ENCODE peak calls at places on chromosomes 5 and 9, in seven cellular contexts. S is GM06990; I is neural crest cell; P is pancreas; T is CD8-positive, alpha-beta T cell; J is heart right ventricle; L is foreskin fibroblast. O is an unnamed sample.

GRCh38 chr5:142690641-142691040 is 4.8 kb upstream of the FGF1 start:
- DNase-seq in S (no peak), I (no peak), P (no peak), T (no peak), J (no peak), L (no peak), O (no peak)

GRCh38 chr5:159928122-159928960 is 12.1 kb downstream of the ADRA1B start:
- DNase-seq in S (no peak), I (no peak), P (no peak), T (no peak), J (peak), L (peak), O (no peak)

GRCh38 chr5:155455791-155456514 is 442.4 kb downstream of the KIF4B start:
- DNase-seq in S (no peak), I (no peak), P (no peak), T (no peak), J (no peak), L (no peak), O (no peak)

GRCh38 chr5:77218263-77218662 is 7.8 kb downstream of the PDE8B start:
- DNase-seq in S (no peak), I (no peak), P (no peak), T (no peak), J (no peak), L (no peak), O (no peak)

GRCh38 chr5:61768692-61769281 is 436.7 kb downstream of the ZSWIM6 start:
- DNase-seq in S (peak), I (no peak), P (no peak), T (no peak), J (no peak), L (no peak), O (peak)

GRCh38 chr9:10704720-10705119 is 91.9 kb upstream of the PTPRD start:
- DNase-seq in S (no peak), I (no peak), P (no peak), T (no peak), J (no peak), L (no peak), O (no peak)

GRCh38 chr5:74517700-74518099 is 122.8 kb downstream of the ENC1 start:
- DNase-seq in S (no peak), I (no peak), P (no peak), T (no peak), J (peak), L (peak), O (no peak)

GRCh38 chr9:34607331-34607730 is 4.6 kb downstream of the RPP25L start:
- DNase-seq in S (no peak), I (no peak), P (no peak), T (no peak), J (no peak), L (no peak), O (no peak)

GRCh38 chr5:110269478-110270142 is 456.9 kb downstream of the TMEM232 start:
- DNase-seq in S (no peak), I (no peak), P (no peak), T (no peak), J (no peak), L (no peak), O (no peak)

GRCh38 chr5:64767959-64768357 is 533 bp downstream of the SREK1IP1 start:
- DNase-seq in S (no peak), I (peak), P (peak), T (peak), J (no peak), L (no peak), O (no peak)

GRCh38 chr9:115456515-115456914 is 338.6 kb upstream of the TNC start:
- DNase-seq in S (no peak), I (no peak), P (no peak), T (no peak), J (no peak), L (no peak), O (no peak)

GRCh38 chr5:167730121-167730520 is 561.3 kb upstream of the WWC1 start:
- DNase-seq in S (no peak), I (no peak), P (no peak), T (no peak), J (no peak), L (peak), O (no peak)

GRCh38 chr5:149500922-149501582 is 50.2 kb downstream of the CSNK1A1 start:
- DNase-seq in S (no peak), I (no peak), P (no peak), T (no peak), J (no peak), L (peak), O (no peak)

GRCh38 chr5:66515209-66515608 is 81.0 kb upstream of the MAST4 start:
- DNase-seq in S (no peak), I (no peak), P (no peak), T (no peak), J (no peak), L (no peak), O (no peak)

GRCh38 chr9:21761309-21761901 is 41.0 kb upstream of the MTAP start:
- DNase-seq in S (peak), I (no peak), P (no peak), T (no peak), J (no peak), L (no peak), O (peak)

GRCh38 chr9:74803366-74804017 is 84.2 kb downstream of the TRPM6 start:
- DNase-seq in S (no peak), I (no peak), P (no peak), T (no peak), J (no peak), L (no peak), O (no peak)

GRCh38 chr9:133484671-133485437 is 6.0 kb upstream of the SLC2A6 start:
- DNase-seq in S (no peak), I (no peak), P (no peak), T (no peak), J (no peak), L (no peak), O (no peak)

GRCh38 chr9:32839013-32839442 is 55.7 kb downstream of the TMEM215 start:
- DNase-seq in S (no peak), I (no peak), P (no peak), T (no peak), J (no peak), L (no peak), O (no peak)

GRCh38 chr9:81266086-81266485 is 423.3 kb downstream of the TLE1 start:
- DNase-seq in S (no peak), I (no peak), P (no peak), T (no peak), J (no peak), L (no peak), O (no peak)

GRCh38 chr5:93594591-93595419 is 11.8 kb downstream of the NR2F1 start:
- DNase-seq in S (no peak), I (peak), P (no peak), T (no peak), J (no peak), L (no peak), O (no peak)

GRCh38 chr5:111830333-111830732 is 73.3 kb upstream of the NREP start:
- DNase-seq in S (no peak), I (no peak), P (no peak), T (no peak), J (no peak), L (peak), O (no peak)

GRCh38 chr5:111829701-111830100 is 72.7 kb upstream of the NREP start:
- DNase-seq in S (no peak), I (no peak), P (no peak), T (no peak), J (no peak), L (peak), O (no peak)

GRCh38 chr5:111840275-111840674 is 83.3 kb upstream of the NREP start:
- DNase-seq in S (no peak), I (no peak), P (no peak), T (no peak), J (no peak), L (no peak), O (no peak)

DNA sequence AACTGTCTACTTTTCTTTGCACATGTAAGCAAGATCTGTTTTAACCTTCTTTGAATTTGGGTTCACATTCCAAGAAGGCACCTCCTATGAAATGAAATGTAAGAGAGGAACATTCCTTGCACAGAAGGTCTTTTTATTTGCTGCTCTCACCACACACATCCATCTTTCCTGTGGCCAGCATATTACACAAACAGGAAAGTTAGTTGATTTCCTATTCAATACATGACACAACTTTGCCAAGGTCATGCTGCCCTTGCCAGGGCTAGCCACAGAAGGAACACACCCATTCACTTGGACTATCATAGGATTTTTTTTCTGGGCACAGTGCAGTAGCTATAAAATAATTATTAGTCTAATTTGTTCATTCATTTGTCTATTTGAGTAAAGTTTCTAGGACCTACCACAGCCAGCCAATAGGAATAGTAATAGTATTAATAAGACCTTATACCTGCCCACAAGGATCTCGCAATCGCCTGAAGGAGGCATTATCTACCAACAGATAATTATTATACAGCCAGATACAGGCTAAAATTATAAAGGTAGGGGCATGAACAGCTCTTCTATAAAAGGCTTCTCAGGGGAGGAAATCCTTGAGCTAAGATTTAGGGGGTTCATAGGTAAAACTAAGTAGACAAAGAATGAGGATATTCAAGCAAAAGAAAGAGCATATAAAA is 78.1 kb upstream of the NREP start:
- DNase-seq in S (no peak), I (no peak), P (no peak), T (no peak), J (no peak), L (peak), O (no peak)
- TF ChIP-seq CTCF in S (no peak), I (no peak), P (no peak), T (no peak), J (peak), L (no peak), O (peak)

GRCh38 chr9:113590389-113590788 is 126.9 kb downstream of the RGS3 start:
- DNase-seq in S (no peak), I (no peak), P (no peak), T (no peak), J (no peak), L (no peak), O (no peak)

GRCh38 chr9:113591899-113592625 is 128.5 kb downstream of the RGS3 start:
- DNase-seq in S (no peak), I (no peak), P (no peak), T (no peak), J (no peak), L (no peak), O (no peak)

GRCh38 chr9:113592806-113593575 is 129.5 kb downstream of the RGS3 start:
- DNase-seq in S (no peak), I (no peak), P (no peak), T (no peak), J (no peak), L (no peak), O (no peak)

GRCh38 chr9:113589890-113590289 is 126.4 kb downstream of the RGS3 start:
- DNase-seq in S (no peak), I (no peak), P (no peak), T (no peak), J (no peak), L (peak), O (no peak)

DNA sequence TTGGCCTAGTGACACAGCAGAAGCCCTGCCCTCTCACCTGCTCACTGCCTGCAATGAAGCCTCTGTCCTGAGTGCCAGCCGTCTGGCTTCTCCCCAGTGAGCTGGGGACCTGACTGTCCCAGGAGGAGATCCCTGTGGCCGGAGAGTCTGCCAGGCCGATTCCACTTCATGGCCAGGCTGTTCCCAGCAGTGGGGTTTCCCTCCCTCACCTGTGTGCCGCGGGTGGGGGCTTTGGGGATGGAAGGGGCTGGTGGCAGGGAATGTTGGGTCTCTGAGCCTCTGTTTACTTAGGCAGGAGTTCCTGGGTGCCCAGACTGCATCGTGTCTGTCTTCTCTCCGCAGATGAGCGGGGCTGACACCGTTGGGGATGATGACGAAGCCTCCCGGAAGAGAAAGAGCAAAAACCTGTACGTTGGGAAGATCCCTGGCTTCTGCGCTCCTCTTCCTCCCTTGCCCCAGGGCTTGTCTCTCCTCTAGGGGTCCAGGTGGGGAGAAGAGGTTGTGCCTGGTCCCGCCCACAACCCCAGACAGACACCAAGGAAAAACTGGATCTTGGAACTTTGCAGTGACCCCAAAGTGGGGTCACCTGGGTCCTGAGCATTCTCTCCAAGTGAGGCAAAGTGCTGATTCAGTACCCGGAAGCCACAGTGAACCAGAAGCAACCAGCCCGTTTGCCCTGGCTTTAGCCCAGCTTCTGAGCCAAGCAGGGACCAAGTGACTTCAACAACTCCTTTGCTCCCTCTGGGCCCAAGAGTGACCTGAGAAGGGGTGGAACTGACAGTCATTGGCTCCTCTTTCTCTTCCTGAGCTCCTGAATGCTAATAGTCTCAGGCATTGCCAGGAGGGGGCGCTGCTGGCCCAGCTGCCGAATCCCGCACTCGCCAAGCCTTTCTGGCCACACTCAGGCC is 127.7 kb downstream of the RGS3 start:
- DNase-seq in S (peak), I (peak), P (peak), T (peak), J (peak), L (peak), O (peak)
- TF ChIP-seq CTCF in S (peak), I (peak), P (peak), T (peak), J (peak), L (peak), O (peak)

DNA sequence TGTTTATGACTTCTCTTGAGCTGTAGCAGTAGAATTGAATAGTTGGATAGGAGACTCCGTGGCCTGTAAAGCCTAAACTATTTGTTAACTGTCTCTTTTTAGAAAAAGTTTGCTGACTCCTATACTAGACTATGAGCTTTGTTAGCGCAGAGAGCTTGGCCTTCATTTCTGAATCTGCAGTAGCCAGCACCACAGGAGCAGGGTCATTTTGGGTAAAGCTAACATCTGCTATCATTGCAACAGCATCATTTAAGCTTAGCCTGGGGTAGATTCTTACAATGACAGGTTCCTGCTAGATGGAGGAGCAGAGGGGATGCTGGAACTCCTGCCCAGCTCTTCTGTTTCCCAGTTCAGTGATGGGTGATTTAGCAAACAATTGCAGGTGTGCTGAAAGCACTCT is 133.7 kb upstream of the ASTN2 start:
- DNase-seq in S (no peak), I (no peak), P (no peak), T (no peak), J (no peak), L (no peak), O (no peak)
- TF ChIP-seq CTCF in S (no peak), I (no peak), P (no peak), T (no peak), J (no peak), L (no peak), O (no peak)

GRCh38 chr9:87834357-87834756 is 48.3 kb upstream of the SPATA31E1 start:
- DNase-seq in S (no peak), I (no peak), P (no peak), T (no peak), J (no peak), L (no peak), O (no peak)
- TF ChIP-seq CTCF in S (peak), I (peak), P (no peak), T (no peak), J (no peak), L (no peak), O (no peak)

GRCh38 chr9:4333231-4333740 is 33.4 kb upstream of the GLIS3 start:
- DNase-seq in S (no peak), I (no peak), P (no peak), T (no peak), J (no peak), L (no peak), O (no peak)

GRCh38 chr9:4328723-4329122 is 28.9 kb upstream of the GLIS3 start:
- DNase-seq in S (no peak), I (no peak), P (no peak), T (no peak), J (no peak), L (no peak), O (no peak)

GRCh38 chr9:4324513-4324912 is 24.6 kb upstream of the GLIS3 start:
- DNase-seq in S (no peak), I (no peak), P (no peak), T (no peak), J (no peak), L (peak), O (no peak)

GRCh38 chr9:4325113-4325512 is 25.2 kb upstream of the GLIS3 start:
- DNase-seq in S (no peak), I (no peak), P (no peak), T (no peak), J (no peak), L (no peak), O (no peak)

GRCh38 chr9:4327504-4328191 is 27.8 kb upstream of the GLIS3 start:
- DNase-seq in S (no peak), I (no peak), P (no peak), T (no peak), J (no peak), L (peak), O (no peak)
- TF ChIP-seq CTCF in S (peak), I (no peak), P (no peak), T (no peak), J (no peak), L (no peak), O (no peak)

DNA sequence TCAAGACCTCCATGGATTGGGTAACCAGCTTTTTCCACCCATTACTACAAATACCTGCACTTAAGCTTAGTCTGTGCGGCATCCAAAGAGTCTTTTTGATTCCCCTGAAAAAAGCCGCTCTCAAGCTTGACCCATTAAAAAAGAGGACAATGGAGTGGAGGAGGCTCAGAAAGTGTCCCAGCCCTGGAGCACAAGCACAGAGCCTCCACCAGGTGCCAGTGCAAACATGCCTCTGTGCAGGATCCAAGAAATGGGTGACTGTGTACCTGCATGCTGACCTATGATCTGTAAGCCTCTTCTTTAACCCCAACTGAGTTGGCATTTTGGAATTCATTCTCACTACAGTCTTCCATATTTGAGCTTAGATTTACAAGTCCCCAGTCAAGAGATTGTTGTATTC is 168.3 kb upstream of the TLE4 start:
- DNase-seq in S (no peak), I (no peak), P (no peak), T (peak), J (no peak), L (no peak), O (no peak)
- TF ChIP-seq CTCF in S (peak), I (no peak), P (no peak), T (peak), J (no peak), L (no peak), O (no peak)

GRCh38 chr9:131422241-131422792 is 28.4 kb downstream of the PRRC2B start:
- DNase-seq in S (no peak), I (no peak), P (no peak), T (no peak), J (no peak), L (no peak), O (no peak)
- TF ChIP-seq CTCF in S (no peak), I (no peak), P (no peak), T (no peak), J (peak), L (peak), O (no peak)

O was measured in GM13977.